ENCODE peak calls at places on chromosomes 5 and 9, in nine cellular contexts. E is fibroblast of lung; N is K562; Q is left ventricle myocardium inferior; C is GM23248; K is CD8-positive, alpha-beta T cell; B is pancreas; Z is heart right ventricle; R is right atrium auricular region. A is an unnamed sample. For H3K36me3, the result is how much of the 10 kb centered on the place peaks cover.

GRCh38 chr9:89223398-89223977 is 44.9 kb upstream of the SHC3 start:
- DNase-seq in E (no peak), N (no peak), Q (no peak), C (peak), K (no peak), B (no peak), Z (no peak), R (no peak), A (no peak)

GRCh38 chr9:33903157-33903780 is 86.3 kb downstream of the UBE2R2 start:
- DNase-seq in E (no peak), N (no peak), Q (no peak), C (no peak), K (no peak), B (no peak), Z (no peak), R (no peak), A (no peak)

GRCh38 chr5:72082048-72082447 is 25.2 kb upstream of the MAP1B start:
- DNase-seq in E (no peak), N (no peak), Q (no peak), C (no peak), K (no peak), B (no peak), Z (no peak), R (no peak), A (no peak)

GRCh38 chr5:21646469-21646868 is 1206.7 kb downstream of the CDH12 start:
- DNase-seq in E (peak), N (no peak), Q (no peak), C (no peak), K (no peak), B (no peak), Z (no peak), R (no peak), A (no peak)

GRCh38 chr9:129867138-129868032 is 32.1 kb downstream of the USP20 start:
- DNase-seq in E (no peak), N (peak), Q (no peak), C (no peak), K (peak), B (no peak), Z (no peak), R (no peak), A (no peak)

GRCh38 chr9:116218399-116218798 is 64.8 kb downstream of the PAPPA start:
- DNase-seq in E (no peak), N (no peak), Q (no peak), C (no peak), K (no peak), B (no peak), Z (no peak), R (no peak), A (no peak)

GRCh38 chr5:172887735-172888134 is 53.7 kb downstream of the ERGIC1 start:
- DNase-seq in E (peak), N (no peak), Q (no peak), C (peak), K (no peak), B (no peak), Z (peak), R (no peak), A (no peak)

GRCh38 chr5:37615184-37615583 is 224.7 kb downstream of the GDNF start:
- DNase-seq in E (peak), N (no peak), Q (no peak), C (peak), K (no peak), B (no peak), Z (no peak), R (no peak), A (no peak)

GRCh38 chr5:5046680-5047502 is 93.2 kb upstream of the ADAMTS16 start:
- DNase-seq in E (no peak), N (no peak), Q (no peak), C (no peak), K (no peak), B (no peak), Z (no peak), R (no peak), A (no peak)

GRCh38 chr5:380701-381309 is 59.3 kb downstream of the AHRR start:
- DNase-seq in E (no peak), N (no peak), Q (no peak), C (peak), K (no peak), B (no peak), Z (no peak), R (peak), A (no peak)

GRCh38 chr5:64505769-64506566 is at the start of gene RGS7BP:
- DNase-seq in E (peak), N (no peak), Q (peak), C (peak), K (no peak), B (peak), Z (peak), R (no peak), A (no peak)

GRCh38 chr5:76527685-76528161 is 95.5 kb downstream of the F2RL2 start:
- DNase-seq in E (peak), N (no peak), Q (no peak), C (no peak), K (no peak), B (no peak), Z (no peak), R (no peak), A (no peak)

GRCh38 chr9:77819672-77820071 is 171.6 kb upstream of the GNA14 start:
- DNase-seq in E (peak), N (no peak), Q (no peak), C (peak), K (no peak), B (no peak), Z (no peak), R (no peak), A (no peak)

GRCh38 chr9:97980918-97981827 is 2.0 kb upstream of the ANP32B start:
- DNase-seq in E (peak), N (peak), Q (peak), C (peak), K (no peak), B (no peak), Z (peak), R (peak), A (no peak)

GRCh38 chr5:135488727-135489465 is 36.7 kb upstream of the TIFAB start:
- DNase-seq in E (peak), N (peak), Q (no peak), C (peak), K (no peak), B (no peak), Z (no peak), R (no peak), A (no peak)

GRCh38 chr5:148849461-148849860 is 23.1 kb downstream of the ADRB2 start:
- DNase-seq in E (no peak), N (no peak), Q (no peak), C (no peak), K (peak), B (no peak), Z (no peak), R (no peak), A (no peak)

GRCh38 chr9:126127591-126127990 is 199.0 kb upstream of the MVB12B start:
- DNase-seq in E (no peak), N (no peak), Q (no peak), C (no peak), K (no peak), B (no peak), Z (no peak), R (peak), A (no peak)

GRCh38 chr5:145551714-145552113 is 283.4 kb downstream of the PRELID2 start:
- DNase-seq in E (no peak), N (no peak), Q (no peak), C (no peak), K (no peak), B (no peak), Z (no peak), R (no peak), A (no peak)

GRCh38 chr5:143142596-143143435 is 260.7 kb downstream of the NR3C1 start:
- DNase-seq in E (no peak), N (no peak), Q (peak), C (peak), K (no peak), B (peak), Z (peak), R (peak), A (no peak)

GRCh38 chr9:347667-348292 is 133.1 kb downstream of the DOCK8 start:
- DNase-seq in E (peak), N (peak), Q (no peak), C (peak), K (no peak), B (no peak), Z (no peak), R (no peak), A (no peak)

GRCh38 chr9:126956929-126957686 is 42.5 kb downstream of the RALGPS1 start:
- DNase-seq in E (peak), N (peak), Q (no peak), C (peak), K (no peak), B (no peak), Z (peak), R (no peak), A (no peak)

GRCh38 chr9:122016789-122017188 is 76.3 kb downstream of the TTLL11 start:
- DNase-seq in E (no peak), N (peak), Q (no peak), C (no peak), K (no peak), B (no peak), Z (no peak), R (no peak), A (no peak)

GRCh38 chr5:68368686-68369359 is 153.3 kb downstream of the PIK3R1 start:
- DNase-seq in E (peak), N (no peak), Q (no peak), C (peak), K (no peak), B (no peak), Z (no peak), R (no peak), A (no peak)

GRCh38 chr9:19934301-19934868 is 145.5 kb upstream of the SLC24A2 start:
- DNase-seq in E (peak), N (no peak), Q (peak), C (peak), K (no peak), B (no peak), Z (peak), R (peak), A (no peak)

GRCh38 chr5:95730730-95731570 is at the start of gene RHOBTB3:
- DNase-seq in E (peak), N (peak), Q (peak), C (peak), K (peak), B (peak), Z (peak), R (peak), A (peak)

GRCh38 chr5:97182571-97183099 is 412 bp downstream of the RIOK2 start:
- DNase-seq in E (peak), N (peak), Q (no peak), C (peak), K (peak), B (no peak), Z (no peak), R (no peak), A (no peak)

GRCh38 chr5:93593476-93594060 is 10.5 kb downstream of the NR2F1 start:
- DNase-seq in E (no peak), N (no peak), Q (no peak), C (no peak), K (no peak), B (no peak), Z (no peak), R (no peak), A (no peak)

GRCh38 chr5:93590511-93590910 is 7.5 kb downstream of the NR2F1 start:
- DNase-seq in E (peak), N (no peak), Q (no peak), C (no peak), K (no peak), B (no peak), Z (no peak), R (no peak), A (no peak)

GRCh38 chr5:93594591-93595419 is 11.8 kb downstream of the NR2F1 start:
- DNase-seq in E (peak), N (no peak), Q (no peak), C (no peak), K (no peak), B (no peak), Z (no peak), R (no peak), A (no peak)

GRCh38 chr5:93591323-93591945 is 8.4 kb downstream of the NR2F1 start:
- DNase-seq in E (no peak), N (no peak), Q (no peak), C (no peak), K (no peak), B (no peak), Z (no peak), R (no peak), A (no peak)

GRCh38 chr5:93592866-93593265 is 9.8 kb downstream of the NR2F1 start:
- DNase-seq in E (no peak), N (no peak), Q (no peak), C (no peak), K (no peak), B (no peak), Z (no peak), R (no peak), A (no peak)
- H3K4me3 ChIP-seq in E (peak), N (no peak), Q (no peak), C (no peak), K (no peak), B (no peak), Z (no peak), R (no peak), A (no peak)

DNA sequence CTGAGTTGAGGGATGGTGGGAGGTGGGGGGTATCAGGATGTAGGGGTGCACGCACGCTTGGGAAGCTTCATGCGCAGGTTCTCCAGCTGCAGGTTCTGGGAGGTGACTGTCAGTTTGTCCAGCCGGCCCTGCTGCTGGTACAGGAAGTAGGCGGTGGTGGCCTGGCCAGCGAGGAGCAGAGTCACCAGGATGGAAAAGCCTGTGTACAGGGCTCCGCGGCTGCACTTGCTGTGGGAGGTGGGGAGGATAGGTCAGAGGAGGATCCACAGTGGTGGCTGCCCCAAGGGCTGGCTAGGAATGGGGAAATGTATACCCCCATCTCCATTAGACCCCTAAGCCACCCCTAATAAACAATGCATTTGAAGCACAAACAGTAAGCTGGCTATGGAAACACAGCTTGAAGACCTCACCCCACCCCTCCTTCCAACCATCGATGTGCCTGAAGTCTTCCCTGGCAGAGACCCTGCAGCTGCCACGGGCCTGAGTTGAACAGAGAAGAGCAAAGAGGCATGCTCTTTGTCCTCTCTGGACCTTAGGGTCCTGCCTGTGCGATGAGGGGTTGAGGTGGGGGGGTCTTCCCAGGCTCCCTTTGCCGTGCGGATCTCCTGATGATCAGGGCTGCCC is 5.5 kb downstream of the CD74 start:
- DNase-seq in E (no peak), N (no peak), Q (no peak), C (no peak), K (no peak), B (no peak), Z (no peak), R (no peak), A (no peak)
- H3K36me3 ChIP-seq in E (under half), N (under half), Q (under half), C (under half), K (under half), B (under half), Z (under half), R (under half), A (half or more)

DNA sequence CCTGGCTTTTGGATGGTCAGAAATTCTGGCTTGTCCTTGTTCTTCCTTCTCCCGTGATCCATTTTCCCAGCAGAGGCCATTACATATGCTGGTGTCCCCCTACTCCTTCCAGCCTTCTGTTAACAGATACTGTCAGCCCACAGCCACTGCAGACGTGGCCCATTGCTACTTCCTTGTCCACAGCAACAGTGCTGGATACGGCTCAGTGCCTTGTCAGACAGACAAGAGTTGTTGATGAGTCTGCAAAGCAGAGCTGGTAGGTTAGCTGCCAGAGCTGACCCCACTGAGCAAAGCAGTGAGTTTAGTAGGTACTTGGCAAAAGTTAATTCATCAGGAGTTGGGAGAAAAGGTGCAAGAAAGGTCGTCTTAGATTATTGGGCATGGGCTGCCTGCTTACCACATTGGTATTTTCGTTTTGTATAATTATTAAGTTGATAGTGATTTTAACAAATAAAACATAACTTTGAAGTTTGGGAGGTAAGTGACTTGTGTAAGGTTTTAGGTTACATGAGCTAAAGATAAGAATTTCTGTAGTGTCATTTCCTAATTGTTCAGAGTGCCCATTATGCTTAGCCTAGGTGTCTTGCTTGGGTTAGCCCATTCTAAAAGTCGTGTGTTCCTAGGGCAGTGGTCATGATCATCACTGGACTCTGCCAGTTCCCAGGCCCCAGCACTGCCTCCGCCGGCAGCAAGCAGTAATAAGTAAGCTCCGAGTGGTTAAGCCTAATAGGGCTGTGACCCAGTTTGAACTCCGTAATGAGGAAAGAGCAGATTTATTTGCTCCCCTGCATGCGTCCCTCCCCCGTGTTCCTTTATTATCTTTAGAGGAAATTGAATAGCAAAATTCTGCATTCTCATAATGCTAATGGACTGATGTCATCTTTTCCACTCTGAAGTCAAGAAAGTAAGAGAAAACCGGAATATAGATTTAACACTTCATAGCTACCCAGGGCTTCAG is 292.0 kb downstream of the FANCC start:
- DNase-seq in E (peak), N (peak), Q (peak), C (peak), K (no peak), B (peak), Z (peak), R (peak), A (no peak)
- H3K4me3 ChIP-seq in E (no peak), N (no peak), Q (peak), C (peak), K (no peak), B (no peak), Z (no peak), R (no peak), A (no peak)

DNA sequence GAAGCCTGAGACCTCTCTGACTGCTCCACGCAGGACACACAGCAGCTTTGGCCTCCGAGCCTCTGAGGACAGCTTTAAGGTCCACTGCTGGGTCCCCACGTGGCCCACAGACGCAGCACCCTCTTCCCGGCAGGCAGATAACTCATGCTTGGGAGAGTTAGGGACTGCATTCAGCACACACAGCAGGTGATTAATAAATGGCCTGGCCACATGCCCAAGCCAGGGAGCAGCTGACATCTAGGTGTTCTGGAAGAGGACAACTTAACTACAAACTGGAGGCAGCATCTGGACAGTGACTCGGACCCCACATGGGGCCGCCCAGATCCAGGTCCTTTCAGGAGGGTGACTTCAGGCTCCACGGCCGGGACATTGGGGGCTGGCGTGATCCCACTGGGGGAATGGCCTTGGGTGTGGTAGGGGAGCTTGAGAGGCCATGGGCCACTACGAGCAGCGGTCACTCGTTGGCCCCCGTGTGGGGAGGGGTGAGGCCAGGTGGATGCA is 11.3 kb downstream of the NINJ1 start:
- DNase-seq in E (no peak), N (no peak), Q (no peak), C (no peak), K (peak), B (peak), Z (no peak), R (no peak), A (no peak)
- H3K36me3 ChIP-seq in E (under half), N (under half), Q (under half), C (under half), K (under half), B (under half), Z (under half), R (under half), A (under half)

GRCh38 chr5:150846651-150847333 is 471 bp downstream of the IRGM start:
- DNase-seq in E (peak), N (peak), Q (no peak), C (peak), K (peak), B (no peak), Z (peak), R (peak), A (no peak)
- H3K4me3 ChIP-seq in E (no peak), N (no peak), Q (no peak), C (no peak), K (peak), B (no peak), Z (no peak), R (no peak), A (no peak)

DNA sequence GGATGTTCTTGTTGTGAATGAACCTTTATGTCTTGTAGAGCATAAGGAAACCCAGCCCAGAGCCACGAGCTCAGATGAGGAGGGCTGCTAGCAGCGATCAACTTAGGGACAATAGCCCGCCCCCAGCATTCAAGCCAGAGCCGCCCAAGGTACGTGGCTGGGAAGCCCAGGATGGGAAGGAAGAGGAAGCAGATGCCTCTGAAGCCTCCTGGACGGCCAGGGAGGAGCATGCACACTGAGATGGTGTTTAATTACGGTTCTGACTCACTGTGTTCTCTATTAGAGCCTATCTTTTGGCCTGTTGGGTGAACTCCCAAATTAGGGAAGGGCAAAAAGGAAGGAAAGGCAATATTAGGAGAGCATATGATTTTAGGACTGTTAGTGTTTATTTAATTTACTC is 75.3 kb downstream of the TJP2 start:
- DNase-seq in E (peak), N (no peak), Q (no peak), C (no peak), K (no peak), B (no peak), Z (peak), R (no peak), A (no peak)
- H3K36me3 ChIP-seq in E (under half), N (under half), Q (half or more), C (under half), K (under half), B (half or more), Z (under half), R (half or more), A (half or more)

DNA sequence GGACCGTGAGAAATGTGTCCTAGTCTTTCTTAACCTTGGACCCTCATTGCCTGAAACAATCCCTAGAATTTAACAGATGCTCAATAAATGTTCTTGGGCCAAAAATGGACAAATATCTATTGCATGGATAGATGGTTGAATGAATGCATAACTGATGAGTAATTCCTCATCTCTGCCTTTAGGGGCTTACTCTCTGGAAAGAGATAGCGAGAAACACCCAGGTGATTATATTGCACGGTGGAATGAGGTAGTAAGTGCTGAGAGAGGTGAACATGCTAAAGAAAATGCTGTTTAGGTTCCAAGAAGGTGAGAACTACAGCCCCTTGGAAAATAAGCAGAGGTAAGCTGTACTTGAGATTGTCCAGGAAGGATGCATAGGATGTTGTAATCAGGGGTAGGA is 426.4 kb downstream of the ARHGEF28 start:
- DNase-seq in E (no peak), N (no peak), Q (no peak), C (no peak), K (no peak), B (no peak), Z (no peak), R (no peak), A (no peak)
- H3K4me3 ChIP-seq in E (no peak), N (no peak), Q (no peak), C (no peak), K (no peak), B (no peak), Z (no peak), R (no peak), A (no peak)

A was measured in esophagus squamous epithelium.